ENCODE peak calls at places on chromosome 1, in nine cellular contexts. I is upper lobe of right lung; Q is activated gamma-delta T cell treated with Interleukin-2 at 50 U/mL for 16 hours; M is activated naive CD4-positive, alpha-beta T cell; X is naive thymus-derived CD4-positive, alpha-beta T cell; Y is Kasumi-1; T is Caco-2; O is Right ventricle myocardium superior; R is amygdala. P is an unnamed sample.

GRCh38 chr1:79355073-79355472 is 348.5 kb upstream of the ADGRL4 start:
- DNase-seq in O (no peak), Y (no peak), R (no peak), Q (no peak), I (no peak), M (no peak), X (no peak), T (no peak), P (no peak)

GRCh38 chr1:89844236-89844807 is 23.5 kb downstream of the LRRC8D start:
- DNase-seq in Q (no peak), M (no peak), I (no peak), T (no peak), Y (no peak), O (no peak), X (peak), R (no peak), P (no peak)

GRCh38 chr1:26317612-26318337 is at the start of gene CD52:
- DNase-seq in M (peak), O (peak), I (no peak), X (peak), R (no peak), T (no peak), Y (no peak), Q (peak), P (no peak)

GRCh38 chr1:15187175-15187810 is 33.7 kb downstream of the TMEM51 start:
- DNase-seq in T (no peak), R (no peak), I (no peak), X (no peak), Y (no peak), O (no peak), Q (no peak), M (no peak), P (no peak)

GRCh38 chr1:203124011-203124410 is 3.5 kb upstream of the ADORA1 start:
- DNase-seq in Y (no peak), Q (no peak), I (peak), R (no peak), T (no peak), M (no peak), X (no peak), O (no peak), P (no peak)

GRCh38 chr1:19073311-19074186 is 117.1 kb upstream of the IFFO2 start:
- DNase-seq in X (no peak), O (peak), I (no peak), Y (no peak), M (no peak), Q (no peak), T (no peak), R (no peak), P (no peak)

GRCh38 chr1:147562819-147563218 is 21.5 kb downstream of the BCL9 start:
- DNase-seq in T (no peak), M (no peak), R (no peak), Q (no peak), O (no peak), Y (no peak), X (no peak), I (no peak), P (no peak)

GRCh38 chr1:38558055-38558454 is 301.5 kb downstream of the RRAGC start:
- DNase-seq in Q (no peak), I (no peak), Y (no peak), M (no peak), X (no peak), R (no peak), O (no peak), T (no peak), P (no peak)

GRCh38 chr1:177567393-177567792 is 396.6 kb downstream of the BRINP2 start:
- DNase-seq in T (no peak), Y (peak), Q (no peak), M (no peak), R (no peak), I (no peak), X (no peak), O (no peak), P (no peak)

GRCh38 chr1:240193699-240194098 is 102.0 kb downstream of the FMN2 start:
- DNase-seq in Q (no peak), I (no peak), O (no peak), M (no peak), Y (no peak), X (no peak), R (no peak), T (no peak), P (no peak)